ENCODE peak calls at places on chromosomes 5 and 9, in seven cellular contexts. One of them, this sample, is unnamed.

GRCh38 chr5:60102961-60103683 is 209.6 kb upstream of the PDE4D start:
- DNase-seq in GM12878: no peak
- DNase-seq in H1: no peak
- DNase-seq in GM12891: no peak
- DNase-seq in K562: no peak
- DNase-seq in HepG2: no peak
- DNase-seq in GM12892: no peak
- DNase-seq in this sample: no peak

GRCh38 chr5:141843156-141843927 is 34.9 kb downstream of the PCDH1 start:
- DNase-seq in K562: no peak
- DNase-seq in HepG2: no peak
- DNase-seq in H1: no peak
- DNase-seq in GM12892: no peak
- DNase-seq in GM12891: no peak
- DNase-seq in GM12878: no peak
- DNase-seq in this sample: no peak

GRCh38 chr5:110075656-110076055 is 385.9 kb downstream of the MAN2A1 start:
- DNase-seq in HepG2: no peak
- DNase-seq in H1: no peak
- DNase-seq in GM12891: no peak
- DNase-seq in GM12892: no peak
- DNase-seq in GM12878: no peak
- DNase-seq in K562: no peak
- DNase-seq in this sample: no peak

GRCh38 chr5:64682608-64683007 is 7.7 kb upstream of the SHISAL2B start:
- DNase-seq in H1: no peak
- DNase-seq in GM12878: no peak
- DNase-seq in GM12892: no peak
- DNase-seq in GM12891: no peak
- DNase-seq in HepG2: peak; percentile 22
- DNase-seq in K562: peak; percentile 30
- DNase-seq in this sample: no peak

GRCh38 chr9:93057024-93057702 is 1.3 kb upstream of the SUSD3 start:
- DNase-seq in H1: no peak
- DNase-seq in GM12878: no peak
- DNase-seq in GM12892: no peak
- DNase-seq in HepG2: no peak
- DNase-seq in GM12891: no peak
- DNase-seq in K562: peak; percentile 19
- DNase-seq in this sample: no peak

GRCh38 chr5:77175235-77175634 is 35.2 kb upstream of the PDE8B start:
- DNase-seq in K562: no peak
- DNase-seq in GM12891: no peak
- DNase-seq in HepG2: no peak
- DNase-seq in GM12878: no peak
- DNase-seq in GM12892: no peak
- DNase-seq in H1: no peak
- DNase-seq in this sample: no peak

GRCh38 chr5:136330353-136330913 is 34.9 kb downstream of the TRPC7 start:
- DNase-seq in GM12878: no peak
- DNase-seq in H1: no peak
- DNase-seq in K562: no peak
- DNase-seq in GM12891: no peak
- DNase-seq in HepG2: no peak
- DNase-seq in GM12892: no peak
- DNase-seq in this sample: no peak

GRCh38 chr5:61575103-61575502 is 243.0 kb downstream of the ZSWIM6 start:
- DNase-seq in HepG2: no peak
- DNase-seq in GM12891: no peak
- DNase-seq in K562: peak; percentile 76
- DNase-seq in GM12878: no peak
- DNase-seq in GM12892: no peak
- DNase-seq in H1: no peak
- DNase-seq in this sample: peak; percentile 72

GRCh38 chr9:113577525-113578261 is 114.2 kb downstream of the RGS3 start:
- DNase-seq in H1: no peak
- DNase-seq in K562: no peak
- DNase-seq in GM12878: no peak
- DNase-seq in HepG2: no peak
- DNase-seq in GM12891: no peak
- DNase-seq in GM12892: no peak
- DNase-seq in this sample: peak; percentile 53

GRCh38 chr9:89817186-89817960 is 212.6 kb downstream of the GADD45G start:
- DNase-seq in GM12891: no peak
- DNase-seq in HepG2: no peak
- DNase-seq in GM12878: no peak
- DNase-seq in H1: no peak
- DNase-seq in K562: no peak
- DNase-seq in GM12892: no peak
- DNase-seq in this sample: no peak

GRCh38 chr9:4318741-4319140 is 18.9 kb upstream of the GLIS3 start:
- DNase-seq in H1: no peak
- DNase-seq in K562: no peak
- DNase-seq in GM12892: no peak
- DNase-seq in GM12891: no peak
- DNase-seq in GM12878: no peak
- DNase-seq in HepG2: no peak
- DNase-seq in this sample: no peak

GRCh38 chr5:125375143-125375542 is 628.7 kb upstream of the ZNF608 start:
- DNase-seq in H1: no peak
- DNase-seq in K562: no peak
- DNase-seq in HepG2: no peak
- DNase-seq in GM12878: no peak
- DNase-seq in GM12892: no peak
- DNase-seq in GM12891: no peak
- DNase-seq in this sample: no peak

GRCh38 chr9:126536131-126536530 is 77.6 kb upstream of the LMX1B start:
- DNase-seq in GM12891: no peak
- DNase-seq in K562: no peak
- DNase-seq in GM12878: no peak
- DNase-seq in HepG2: no peak
- DNase-seq in H1: no peak
- DNase-seq in GM12892: no peak
- DNase-seq in this sample: no peak

GRCh38 chr5:63959177-63959982 is 2.9 kb downstream of the HTR1A start:
- DNase-seq in H1: peak; percentile 83
- DNase-seq in GM12878: no peak
- DNase-seq in GM12891: no peak
- DNase-seq in GM12892: no peak
- DNase-seq in K562: no peak
- DNase-seq in HepG2: no peak
- DNase-seq in this sample: peak; percentile 7

GRCh38 chr9:23962101-23962500 is 136.1 kb upstream of the ELAVL2 start:
- DNase-seq in H1: no peak
- DNase-seq in HepG2: no peak
- DNase-seq in K562: no peak
- DNase-seq in GM12891: no peak
- DNase-seq in GM12892: no peak
- DNase-seq in GM12878: no peak
- DNase-seq in this sample: no peak

GRCh38 chr9:92059045-92059444 is 56.2 kb downstream of the SPTLC1 start:
- DNase-seq in K562: no peak
- DNase-seq in GM12891: no peak
- DNase-seq in HepG2: no peak
- DNase-seq in GM12878: no peak
- DNase-seq in H1: no peak
- DNase-seq in GM12892: no peak
- DNase-seq in this sample: no peak

GRCh38 chr5:68424799-68425537 is 209.4 kb downstream of the PIK3R1 start:
- DNase-seq in H1: no peak
- DNase-seq in HepG2: no peak
- DNase-seq in K562: peak; percentile 65
- DNase-seq in GM12892: no peak
- DNase-seq in GM12891: peak; percentile 18
- DNase-seq in GM12878: peak; percentile 67
- DNase-seq in this sample: no peak

GRCh38 chr9:115649991-115650472 is 503.6 kb upstream of the PAPPA start:
- DNase-seq in H1: no peak
- DNase-seq in K562: no peak
- DNase-seq in HepG2: peak; percentile 3
- DNase-seq in GM12891: no peak
- DNase-seq in GM12892: no peak
- DNase-seq in GM12878: no peak
- DNase-seq in this sample: no peak

GRCh38 chr5:111742595-111742994 is 14.4 kb downstream of the NREP start:
- DNase-seq in H1: no peak
- DNase-seq in GM12892: no peak
- DNase-seq in K562: no peak
- DNase-seq in GM12891: no peak
- DNase-seq in GM12878: no peak
- DNase-seq in HepG2: peak; percentile 96
- DNase-seq in this sample: no peak

GRCh38 chr9:14148501-14149103 is 165.3 kb downstream of the NFIB start:
- DNase-seq in H1: no peak
- DNase-seq in GM12878: no peak
- DNase-seq in GM12891: no peak
- DNase-seq in K562: no peak
- DNase-seq in GM12892: no peak
- DNase-seq in HepG2: no peak
- DNase-seq in this sample: no peak
- TF ChIP-seq TAF1 in H1: no peak
- TF ChIP-seq TAF1 in GM12878: no peak
- TF ChIP-seq TAF1 in GM12891: no peak
- TF ChIP-seq TAF1 in K562: no peak
- TF ChIP-seq TAF1 in GM12892: no peak
- TF ChIP-seq TAF1 in HepG2: no peak
- TF ChIP-seq TAF1 in this sample: no peak

GRCh38 chr9:129759804-129760502 is 7.1 kb upstream of the PTGES start:
- DNase-seq in HepG2: no peak
- DNase-seq in GM12892: no peak
- DNase-seq in GM12891: no peak
- DNase-seq in K562: peak; percentile 43
- DNase-seq in H1: no peak
- DNase-seq in GM12878: no peak
- DNase-seq in this sample: no peak

GRCh38 chr9:129761293-129761900 is 8.6 kb upstream of the PTGES start:
- DNase-seq in H1: no peak
- DNase-seq in HepG2: no peak
- DNase-seq in GM12878: no peak
- DNase-seq in K562: no peak
- DNase-seq in GM12891: no peak
- DNase-seq in GM12892: no peak
- DNase-seq in this sample: no peak

GRCh38 chr9:129765764-129766317 is 13.0 kb upstream of the PTGES start:
- DNase-seq in GM12891: no peak
- DNase-seq in K562: no peak
- DNase-seq in H1: no peak
- DNase-seq in HepG2: no peak
- DNase-seq in GM12878: no peak
- DNase-seq in GM12892: no peak
- DNase-seq in this sample: no peak

GRCh38 chr9:129761901-129762359 is 9.1 kb upstream of the PTGES start:
- DNase-seq in H1: no peak
- DNase-seq in K562: no peak
- DNase-seq in HepG2: no peak
- DNase-seq in GM12891: no peak
- DNase-seq in GM12892: no peak
- DNase-seq in GM12878: no peak
- DNase-seq in this sample: no peak

DNA sequence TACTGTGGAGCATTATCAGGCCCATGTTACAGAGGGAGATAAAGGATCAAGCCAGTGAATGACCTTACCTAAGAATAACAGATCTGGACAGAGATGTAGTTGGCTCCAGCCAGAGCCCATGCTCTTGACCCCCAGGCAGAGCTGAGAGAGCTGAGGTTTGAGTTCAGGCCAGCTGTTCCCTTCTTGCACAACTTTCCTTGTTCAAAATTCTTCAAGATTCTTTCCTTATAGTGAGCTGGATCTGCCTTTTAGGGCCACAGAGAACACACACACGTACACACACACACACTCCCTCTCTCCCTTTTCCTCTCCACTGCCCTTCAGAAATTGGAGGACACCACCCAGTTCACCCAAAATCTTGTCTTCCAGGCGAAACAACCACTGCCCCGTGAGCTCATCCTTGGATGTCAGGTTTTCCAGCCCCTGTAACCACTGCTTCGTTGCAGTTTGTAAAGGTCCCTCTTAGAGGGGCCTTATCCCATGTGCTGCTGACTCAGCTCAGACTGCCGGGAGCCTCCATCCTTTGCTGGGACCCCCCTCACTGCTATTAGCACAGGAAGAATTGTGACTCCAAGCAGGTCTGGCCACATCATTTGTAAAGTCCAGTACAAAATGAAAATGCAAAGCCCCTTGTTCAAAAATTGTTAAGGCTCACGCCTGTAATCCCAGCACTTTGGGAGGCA is 10.5 kb upstream of the PTGES start:
- DNase-seq in K562: no peak
- DNase-seq in GM12892: no peak
- DNase-seq in HepG2: no peak
- DNase-seq in H1: no peak
- DNase-seq in GM12891: no peak
- DNase-seq in GM12878: no peak
- DNase-seq in this sample: no peak
- TF ChIP-seq TAF1 in K562: no peak
- TF ChIP-seq TAF1 in GM12892: no peak
- TF ChIP-seq TAF1 in HepG2: no peak
- TF ChIP-seq TAF1 in H1: no peak
- TF ChIP-seq TAF1 in GM12891: no peak
- TF ChIP-seq TAF1 in GM12878: no peak
- TF ChIP-seq TAF1 in this sample: no peak

DNA sequence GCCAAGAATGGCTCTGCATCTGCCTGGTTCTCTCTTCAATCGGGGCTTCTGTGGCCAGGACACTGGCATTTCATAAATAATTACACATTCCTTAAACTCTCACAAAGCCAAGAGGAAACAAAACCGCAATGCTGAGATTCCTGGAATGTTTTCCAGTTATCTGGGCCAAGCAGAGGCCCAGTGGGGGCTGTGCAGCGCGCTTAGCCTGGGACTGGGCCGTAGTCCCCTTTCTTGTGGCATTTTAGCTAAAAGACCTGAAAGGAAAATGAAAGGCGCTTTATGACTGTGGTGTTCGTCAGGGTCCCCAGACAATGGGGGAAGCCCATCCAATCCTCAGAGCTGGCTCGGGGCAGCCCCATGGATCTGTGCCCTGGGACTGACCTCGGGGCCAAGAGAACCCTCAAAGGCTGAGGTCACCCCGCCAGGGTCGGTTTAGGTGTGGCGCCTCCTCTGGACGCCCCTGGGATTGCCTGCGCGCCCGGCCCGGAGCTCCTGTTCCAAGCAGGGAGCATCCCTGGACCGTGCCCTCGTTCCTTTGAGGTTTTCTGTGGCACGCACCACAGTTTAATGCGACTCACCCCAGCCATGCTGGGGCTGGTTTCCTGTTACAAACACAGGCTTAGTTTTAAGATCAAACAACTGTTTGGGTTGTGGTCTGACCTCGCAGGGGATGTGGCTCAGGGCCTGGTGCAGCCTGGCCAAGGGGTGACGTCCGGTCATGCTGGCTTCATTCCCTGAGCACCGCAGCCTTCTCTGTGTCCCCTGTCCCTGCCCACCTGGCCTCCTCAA is 51.5 kb upstream of the NKD2 start:
- DNase-seq in GM12878: no peak
- DNase-seq in H1: peak; percentile 69
- DNase-seq in GM12891: no peak
- DNase-seq in K562: no peak
- DNase-seq in GM12892: peak; percentile 54
- DNase-seq in HepG2: peak; percentile 77
- DNase-seq in this sample: peak; percentile 28
- TF ChIP-seq TAF1 in GM12878: no peak
- TF ChIP-seq TAF1 in H1: no peak
- TF ChIP-seq TAF1 in GM12891: no peak
- TF ChIP-seq TAF1 in K562: no peak
- TF ChIP-seq TAF1 in GM12892: no peak
- TF ChIP-seq TAF1 in HepG2: no peak
- TF ChIP-seq TAF1 in this sample: no peak

GRCh38 chr9:106913276-106913675 is 50.3 kb downstream of the ZNF462 start:
- DNase-seq in GM12891: no peak
- DNase-seq in HepG2: no peak
- DNase-seq in K562: no peak
- DNase-seq in GM12892: no peak
- DNase-seq in GM12878: no peak
- DNase-seq in H1: no peak
- DNase-seq in this sample: no peak
- TF ChIP-seq TAF1 in GM12891: no peak
- TF ChIP-seq TAF1 in HepG2: no peak
- TF ChIP-seq TAF1 in K562: no peak
- TF ChIP-seq TAF1 in GM12892: no peak
- TF ChIP-seq TAF1 in GM12878: no peak
- TF ChIP-seq TAF1 in H1: no peak
- TF ChIP-seq TAF1 in this sample: no peak